ENCODE peak calls at places on chromosomes 6 and 20, in four cellular contexts. M is endodermal cell, N is NCI-H345, H is DMS153. Z is an unnamed sample.

GRCh38 chr20:1890469-1891262 is 4.5 kb upstream of the SIRPA start:
- DNase-seq in N (no peak), H (no peak), M (no peak), Z (no peak)

GRCh38 chr6:119586250-119586882 is 236.8 kb upstream of the MAN1A1 start:
- DNase-seq in H (no peak), N (no peak), M (no peak), Z (no peak)

GRCh38 chr6:97133071-97133470 is 149.9 kb downstream of the MMS22L start:
- DNase-seq in H (peak), M (no peak), N (peak), Z (no peak)

GRCh38 chr20:3696200-3696599 is 14.4 kb upstream of the ADAM33 start:
- DNase-seq in N (no peak), M (peak), H (no peak), Z (peak)

GRCh38 chr20:59062057-59062456 is 19.5 kb upstream of the PRELID3B start:
- DNase-seq in N (no peak), M (no peak), H (no peak), Z (no peak)

GRCh38 chr20:59831901-59832240 is 101.6 kb downstream of the SYCP2 start:
- DNase-seq in M (peak), N (no peak), H (no peak), Z (no peak)

GRCh38 chr6:81844686-81845085 is 92.2 kb upstream of the TENT5A start:
- DNase-seq in M (no peak), N (no peak), H (no peak), Z (no peak)

GRCh38 chr6:166438211-166438861 is 55.6 kb upstream of the MPC1 start:
- DNase-seq in N (no peak), M (no peak), H (no peak), Z (no peak)

GRCh38 chr20:62409935-62410741 is 3.1 kb upstream of the CABLES2 start:
- DNase-seq in N (peak), M (peak), H (peak), Z (peak)

GRCh38 chr6:11500008-11500407 is 37.5 kb upstream of the TMEM170B start:
- DNase-seq in M (no peak), H (no peak), N (no peak), Z (no peak)

GRCh38 chr6:135299256-135299655 is 118.1 kb downstream of the MYB start:
- DNase-seq in H (no peak), M (no peak), N (no peak), Z (no peak)

GRCh38 chr6:123841067-123841896 is 37.6 kb downstream of the NKAIN2 start:
- DNase-seq in H (peak), N (peak), M (no peak), Z (no peak)

GRCh38 chr6:19127085-19127484 is 710.1 kb upstream of the ID4 start:
- DNase-seq in M (no peak), H (no peak), N (no peak), Z (no peak)

GRCh38 chr20:5776074-5776473 is 25.9 kb downstream of the SHLD1 start:
- DNase-seq in H (no peak), N (no peak), M (no peak), Z (no peak)

GRCh38 chr6:75479712-75480111 is 13.9 kb downstream of the FILIP1 start:
- DNase-seq in H (no peak), M (no peak), N (no peak), Z (no peak)

GRCh38 chr20:50571466-50571865 is 61.3 kb downstream of the PTPN1 start:
- DNase-seq in M (no peak), H (no peak), N (no peak), Z (no peak)

GRCh38 chr6:81950877-81951276 is 198.4 kb upstream of the TENT5A start:
- DNase-seq in M (no peak), H (no peak), N (no peak), Z (no peak)

GRCh38 chr20:57323034-57323433 is 6.6 kb upstream of the SPO11 start:
- DNase-seq in N (peak), M (peak), H (no peak), Z (peak)

GRCh38 chr6:135675862-135676261 is 175.6 kb upstream of the PDE7B start:
- DNase-seq in N (peak), M (peak), H (no peak), Z (peak)

GRCh38 chr20:46307139-46307998 is 929 bp downstream of the CDH22 start:
- DNase-seq in M (peak), H (peak), N (peak), Z (peak)

GRCh38 chr6:2237001-2237400 is 8.4 kb downstream of the GMDS start:
- DNase-seq in M (no peak), N (no peak), H (no peak), Z (no peak)

GRCh38 chr6:39599996-39600395 is 125.2 kb downstream of the KIF6 start:
- DNase-seq in H (no peak), N (no peak), M (no peak), Z (no peak)

GRCh38 chr20:31866221-31866620 is 4.1 kb downstream of the DUSP15 start:
- DNase-seq in H (no peak), N (no peak), M (no peak), Z (no peak)

GRCh38 chr20:44068780-44069191 is 118.2 kb downstream of the JPH2 start:
- DNase-seq in H (no peak), N (no peak), M (no peak), Z (no peak)

GRCh38 chr6:147648936-147649335 is 140.4 kb downstream of the SAMD5 start:
- DNase-seq in N (no peak), H (no peak), M (no peak), Z (no peak)

GRCh38 chr6:31354248-31354647 is 2.7 kb downstream of the HLA-B start:
- DNase-seq in M (no peak), H (no peak), N (no peak), Z (no peak)

GRCh38 chr6:125789576-125790402 is 971 bp upstream of the NCOA7 start:
- DNase-seq in N (peak), M (peak), H (peak), Z (peak)

GRCh38 chr6:158856261-158856660 is 37.1 kb upstream of the EZR start:
- DNase-seq in N (no peak), M (no peak), H (no peak), Z (no peak)

GRCh38 chr6:125014157-125014957 is 52.1 kb downstream of the RNF217 start:
- DNase-seq in H (no peak), M (no peak), N (no peak), Z (no peak)

GRCh38 chr20:56783826-56784225 is 154.7 kb downstream of the TFAP2C start:
- DNase-seq in H (no peak), M (no peak), N (no peak), Z (no peak)

GRCh38 chr20:51497542-51498467 is 44.7 kb downstream of the NFATC2 start:
- DNase-seq in N (no peak), H (no peak), M (peak), Z (no peak)

GRCh38 chr6:34556031-34556471 is at the start of gene SPDEF:
- DNase-seq in H (no peak), N (no peak), M (peak), Z (no peak)

GRCh38 chr6:139409026-139409425 is 34.6 kb upstream of the CITED2 start:
- DNase-seq in M (no peak), N (no peak), H (no peak), Z (no peak)

GRCh38 chr6:79277109-79277508 is 42.6 kb upstream of the HMGN3 start:
- DNase-seq in N (no peak), H (no peak), M (no peak), Z (no peak)